ENCODE peak calls at places on chromosomes 12 and 14, in five cellular contexts. L, Q, A, I and Z are unnamed samples.

GRCh38 chr12:25691865-25692114 is 138.7 kb upstream of the LMNTD1 start:
- DNase-seq in L (no peak), Q (no peak), A (no peak), I (no peak), Z (no peak)

GRCh38 chr12:72236071-72236705 is 36.0 kb upstream of the TRHDE start:
- DNase-seq in L (no peak), Q (no peak), A (no peak), I (no peak), Z (no peak)

GRCh38 chr14:55221968-55222367 is 30.6 kb upstream of the DLGAP5 start:
- DNase-seq in L (no peak), Q (no peak), A (no peak), I (no peak), Z (no peak)

GRCh38 chr14:59297070-59297766 is 108.8 kb downstream of the DAAM1 start:
- DNase-seq in L (no peak), Q (no peak), A (peak), I (no peak), Z (no peak)

GRCh38 chr14:91817566-91818325 is 49.6 kb downstream of the TC2N start:
- DNase-seq in L (no peak), Q (no peak), A (peak), I (no peak), Z (no peak)

GRCh38 chr12:65948320-65949008 is 124.2 kb downstream of the HMGA2 start:
- DNase-seq in L (peak), Q (no peak), A (no peak), I (peak), Z (peak)

GRCh38 chr12:11723993-11724392 is 74.5 kb downstream of the ETV6 start:
- DNase-seq in L (no peak), Q (no peak), A (no peak), I (no peak), Z (no peak)

GRCh38 chr12:86018361-86018760 is 144.3 kb downstream of the NTS start:
- DNase-seq in L (no peak), Q (no peak), A (no peak), I (no peak), Z (no peak)

GRCh38 chr14:105891221-105891602 is 364.8 kb downstream of the TMEM121 start:
- DNase-seq in L (no peak), Q (no peak), A (no peak), I (no peak), Z (no peak)